ENCODE peak calls at places on chromosomes 7 and 10, in seven cellular contexts. A, N, K, T, C, M and Z are unnamed samples.

GRCh38 chr10:12605580-12606405 is 256.4 kb downstream of the CAMK1D start:
- DNase-seq in C (no peak), M (peak; percentile 89), T (peak; percentile 93), A (no peak), N (peak; percentile 51), K (peak; percentile 85), Z (peak; percentile 80)

GRCh38 chr10:60526024-60526585 is 136.4 kb upstream of the ANK3 start:
- DNase-seq in C (no peak), M (no peak), K (no peak), A (no peak), N (no peak), T (no peak), Z (no peak)

GRCh38 chr10:81564143-81564542 is 310.9 kb upstream of the NRG3 start:
- DNase-seq in T (no peak), N (no peak), C (no peak), M (no peak), A (no peak), K (no peak), Z (no peak)

GRCh38 chr10:119401671-119402395 is 140.7 kb downstream of the RGS10 start:
- DNase-seq in T (peak; percentile 94), A (no peak), N (no peak), C (peak; percentile 81), K (no peak), M (peak; percentile 90), Z (peak; percentile 50)

GRCh38 chr10:13773043-13773442 is 186.3 kb downstream of the PRPF18 start:
- DNase-seq in A (no peak), C (no peak), K (no peak), N (no peak), T (no peak), M (no peak), Z (no peak)

GRCh38 chr7:131108212-131108980 is 219.3 kb upstream of the MKLN1 start:
- DNase-seq in A (no peak), M (no peak), N (no peak), T (no peak), K (peak; percentile 94), C (no peak), Z (no peak)

GRCh38 chr7:157405501-157405900 is 68.7 kb downstream of the DNAJB6 start:
- DNase-seq in C (no peak), M (no peak), K (no peak), N (no peak), A (no peak), T (no peak), Z (no peak)

GRCh38 chr10:13054844-13055243 is 45.1 kb upstream of the OPTN start:
- DNase-seq in M (no peak), A (no peak), K (no peak), N (no peak), T (no peak), C (no peak), Z (no peak)

GRCh38 chr10:72796042-72796441 is 97.5 kb upstream of the OIT3 start:
- DNase-seq in K (no peak), A (no peak), M (no peak), T (no peak), N (no peak), C (no peak), Z (no peak)

GRCh38 chr10:22628309-22628708 is 86.1 kb downstream of the PIP4K2A start:
- DNase-seq in A (no peak), C (no peak), T (no peak), M (no peak), K (no peak), N (no peak), Z (no peak)

GRCh38 chr10:62045765-62046521 is 144.4 kb downstream of the ARID5B start:
- DNase-seq in A (no peak), M (no peak), K (no peak), T (no peak), C (peak; percentile 87), N (no peak), Z (no peak)

GRCh38 chr7:16657656-16658279 is 11.8 kb downstream of the BZW2 start:
- DNase-seq in M (no peak), K (no peak), C (no peak), N (no peak), T (no peak), A (no peak), Z (no peak)
- TF ChIP-seq POLR2AphosphoS5 in M (no peak), K (no peak), C (no peak), N (no peak), T (no peak), A (no peak), Z (peak; percentile 40)

DNA sequence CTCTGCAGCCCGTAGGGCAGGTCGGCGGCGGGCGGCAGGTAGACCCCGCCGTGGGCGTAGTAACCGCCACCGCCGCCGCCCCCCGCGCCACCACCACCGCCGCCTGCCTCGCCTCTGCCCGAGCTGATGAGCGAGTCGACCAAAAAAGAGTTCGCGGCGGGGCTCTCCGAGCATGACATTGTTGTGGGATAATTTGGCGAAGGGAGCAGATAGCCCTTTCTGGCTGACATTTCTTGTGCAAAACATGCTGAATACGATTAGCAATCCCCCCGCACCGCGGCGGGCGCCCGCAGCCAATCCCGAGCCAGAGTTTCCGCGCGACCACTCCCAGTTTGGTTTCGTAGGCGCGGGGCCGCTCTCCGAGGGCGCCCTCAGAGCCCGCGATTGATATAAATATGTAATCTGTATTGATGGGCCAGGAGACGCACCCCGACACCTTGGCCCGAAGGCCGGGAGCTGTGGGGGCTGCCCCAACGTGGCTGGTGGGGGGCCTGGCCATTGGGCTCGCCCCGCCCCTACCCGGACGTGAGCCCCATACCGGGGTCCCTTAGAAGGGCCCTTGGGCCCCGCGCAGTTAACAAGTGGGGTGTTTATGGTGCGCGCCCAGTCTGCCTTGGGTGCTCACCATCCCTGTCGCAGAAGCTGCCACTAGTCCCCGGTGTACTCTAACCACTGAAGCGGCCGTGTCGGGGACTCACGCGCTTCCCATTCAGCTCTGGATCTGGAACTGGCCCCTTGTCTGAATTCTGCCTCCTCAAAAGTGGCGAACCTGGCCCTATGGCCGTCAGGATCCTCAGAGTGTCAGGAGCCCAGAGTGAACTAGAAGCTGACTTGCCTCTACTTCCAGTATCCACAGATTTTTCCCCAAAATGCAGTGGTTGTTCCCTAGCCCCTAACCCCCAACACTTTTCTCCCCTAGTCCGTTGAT is at the start of gene HOXA10:
- DNase-seq in C (peak; percentile 79), N (no peak), K (peak; percentile 73), A (no peak), T (no peak), M (peak; percentile 81), Z (peak; percentile 22)
- TF ChIP-seq POLR2A in C (peak; percentile 65), N (no peak), K (no peak), A (no peak), T (no peak), M (no peak), Z (no peak)

GRCh38 chr7:112566392-112567324 is 85.9 kb downstream of the LSMEM1 start:
- DNase-seq in C (peak; percentile 11), N (no peak), M (no peak), A (no peak), K (no peak), T (no peak), Z (no peak)
- TF ChIP-seq POLR2AphosphoS5 in C (no peak), N (no peak), M (no peak), A (no peak), K (no peak), T (no peak), Z (no peak)

DNA sequence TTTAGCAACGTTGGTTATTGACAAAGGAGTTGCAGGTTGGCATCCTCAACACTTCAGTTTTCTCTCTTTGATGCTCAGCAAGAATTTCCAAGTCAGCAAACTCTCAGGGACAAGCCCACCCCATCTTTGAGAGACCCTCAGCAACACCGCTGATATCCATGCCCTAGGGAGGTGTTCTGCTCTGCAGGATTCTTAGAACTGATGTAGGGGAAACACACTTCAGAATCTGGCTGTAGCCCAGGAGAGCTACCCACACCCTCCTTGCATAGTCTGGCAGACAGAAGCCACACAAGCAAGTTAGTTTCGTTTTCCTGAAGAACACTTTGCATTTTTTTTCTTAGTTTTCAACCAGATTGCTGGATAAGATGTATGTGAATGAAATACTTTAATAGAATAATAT is 827 bp downstream of the SAMD9L start:
- DNase-seq in K (peak; percentile 64), T (no peak), N (peak; percentile 7), M (no peak), C (peak; percentile 76), A (peak; percentile 51), Z (peak; percentile 27)
- TF ChIP-seq POLR2A in K (no peak), T (no peak), N (peak; percentile 23), M (no peak), C (no peak), A (no peak), Z (no peak)

DNA sequence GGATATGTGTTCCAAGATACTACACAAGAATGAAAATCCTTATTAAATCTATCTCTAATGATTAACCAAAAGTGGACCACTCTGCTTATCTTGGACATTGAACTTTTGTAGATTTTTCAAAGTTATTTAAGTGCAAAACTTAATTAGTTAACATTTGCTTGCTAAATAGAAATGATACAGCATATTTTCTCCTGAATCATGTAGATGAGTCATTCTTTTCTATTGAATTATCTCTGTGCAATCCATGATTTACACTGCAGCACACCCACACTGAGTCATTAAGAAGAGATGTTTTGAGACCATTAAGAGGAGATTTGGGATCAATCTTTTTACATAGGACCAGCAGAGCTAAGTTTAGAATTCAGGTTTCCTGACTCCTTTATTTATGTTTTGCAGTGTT is 6.6 kb upstream of the ABCC2 start:
- DNase-seq in T (no peak), A (no peak), M (no peak), C (peak; percentile 78), K (no peak), N (no peak), Z (no peak)
- TF ChIP-seq POLR2AphosphoS5 in T (no peak), A (no peak), M (no peak), C (no peak), K (no peak), N (no peak), Z (peak; percentile 41)

GRCh38 chr7:151075978-151076426 is 4.6 kb downstream of the FASTK start:
- DNase-seq in A (no peak), M (no peak), C (no peak), T (no peak), K (no peak), N (no peak), Z (no peak)

GRCh38 chr7:151077705-151078232 is 2.8 kb downstream of the FASTK start:
- DNase-seq in K (peak; percentile 66), C (no peak), N (no peak), A (no peak), M (peak; percentile 64), T (no peak), Z (peak; percentile 66)

GRCh38 chr7:151078233-151079040 is 2.2 kb downstream of the FASTK start:
- DNase-seq in C (no peak), T (no peak), N (no peak), A (no peak), K (peak; percentile 80), M (peak; percentile 87), Z (no peak)

GRCh38 chr7:151075662-151075971 is 5.0 kb downstream of the FASTK start:
- DNase-seq in T (no peak), C (no peak), M (no peak), A (no peak), K (no peak), N (no peak), Z (no peak)

GRCh38 chr7:151076863-151077704 is 3.5 kb downstream of the FASTK start:
- DNase-seq in T (no peak), A (no peak), K (peak; percentile 71), M (no peak), N (no peak), C (no peak), Z (peak; percentile 47)
- TF ChIP-seq POLR2A in T (no peak), A (peak; percentile 65), K (no peak), M (no peak), N (no peak), C (no peak), Z (no peak)